ENCODE peak calls at places on chromosomes 6 and 20, in eight cellular contexts. X is HCT116, S is upper lobe of left lung, O is fibroblast of the aortic adventitia, C is glutamatergic neuron, W is nephron progenitor cell, V is uterus, D is fibroblast of mammary gland. I is an unnamed sample.

GRCh38 chr6:30735668-30736314 is 6.7 kb downstream of the FLOT1 start:
- DNase-seq in X (no peak), S (no peak), O (no peak), C (no peak), W (no peak), V (no peak), D (no peak), I (no peak)

GRCh38 chr6:118815495-118815894 is 78.5 kb upstream of the ASF1A start:
- DNase-seq in X (no peak), S (no peak), O (no peak), C (no peak), W (no peak), V (no peak), D (no peak), I (no peak)

GRCh38 chr6:122788208-122788607 is 850 bp upstream of the SMPDL3A start:
- DNase-seq in X (no peak), S (no peak), O (no peak), C (no peak), W (no peak), V (no peak), D (no peak), I (no peak)

GRCh38 chr6:456358-456857 is 64.9 kb downstream of the IRF4 start:
- DNase-seq in X (no peak), S (no peak), O (no peak), C (no peak), W (no peak), V (no peak), D (no peak), I (no peak)

GRCh38 chr20:32970973-32971300 is 33.3 kb downstream of the SUN5 start:
- DNase-seq in X (no peak), S (no peak), O (no peak), C (no peak), W (no peak), V (no peak), D (no peak), I (no peak)

GRCh38 chr6:74646461-74646860 is 559.4 kb downstream of the COL12A1 start:
- DNase-seq in X (no peak), S (no peak), O (no peak), C (no peak), W (no peak), V (no peak), D (no peak), I (no peak)

GRCh38 chr6:148435386-148435785 is 92.7 kb downstream of the SASH1 start:
- DNase-seq in X (no peak), S (peak; percentile 49), O (peak; percentile 72), C (no peak), W (no peak), V (no peak), D (peak; percentile 65), I (no peak)

GRCh38 chr6:153392156-153392555 is 261.1 kb upstream of the RGS17 start:
- DNase-seq in X (no peak), S (no peak), O (no peak), C (no peak), W (no peak), V (no peak), D (peak; percentile 3), I (no peak)

GRCh38 chr20:9928281-9928737 is 89.4 kb upstream of the PAK5 start:
- DNase-seq in X (no peak), S (no peak), O (no peak), C (no peak), W (no peak), V (no peak), D (no peak), I (no peak)

GRCh38 chr6:14079433-14079832 is 38.1 kb upstream of the CD83 start:
- DNase-seq in X (no peak), S (no peak), O (peak; percentile 36), C (no peak), W (no peak), V (no peak), D (no peak), I (no peak)

GRCh38 chr6:163120223-163120622 is 294.3 kb upstream of the QKI start:
- DNase-seq in X (no peak), S (no peak), O (no peak), C (no peak), W (no peak), V (no peak), D (no peak), I (no peak)

GRCh38 chr6:24283043-24283985 is 74.5 kb downstream of the DCDC2 start:
- DNase-seq in X (peak; percentile 65), S (peak; percentile 86), O (peak; percentile 59), C (peak; percentile 69), W (peak; percentile 68), V (peak; percentile 21), D (peak; percentile 71), I (peak; percentile 71)

GRCh38 chr20:53926428-53927028 is 143.9 kb downstream of the BCAS1 start:
- DNase-seq in X (no peak), S (peak; percentile 48), O (peak; percentile 92), C (no peak), W (no peak), V (no peak), D (peak; percentile 98), I (no peak)

GRCh38 chr6:45812937-45813336 is 202.7 kb downstream of the CLIC5 start:
- DNase-seq in X (no peak), S (no peak), O (peak; percentile 42), C (no peak), W (no peak), V (no peak), D (no peak), I (no peak)

GRCh38 chr6:47473791-47474351 is 3.7 kb upstream of the CD2AP start:
- DNase-seq in X (no peak), S (no peak), O (no peak), C (no peak), W (no peak), V (no peak), D (no peak), I (no peak)

GRCh38 chr6:167904791-167905190 is 78.1 kb downstream of the AFDN start:
- DNase-seq in X (no peak), S (no peak), O (no peak), C (no peak), W (no peak), V (no peak), D (no peak), I (no peak)

GRCh38 chr6:43856005-43856765 is 86.2 kb downstream of the VEGFA start:
- DNase-seq in X (peak; percentile 21), S (peak; percentile 80), O (no peak), C (no peak), W (peak; percentile 49), V (no peak), D (no peak), I (no peak)
- TF ChIP-seq CTCF in X (peak; percentile 56), S (peak; percentile 25), O (peak; percentile 6), C (peak; percentile 40), W (peak; percentile 56), V (peak; percentile 12), D (peak; percentile 9), I (peak; percentile 10)

GRCh38 chr20:57332105-57333089 is 2.8 kb downstream of the SPO11 start:
- DNase-seq in X (no peak), S (no peak), O (no peak), C (no peak), W (no peak), V (no peak), D (no peak), I (no peak)

GRCh38 chr20:57330998-57331397 is 1.4 kb downstream of the SPO11 start:
- DNase-seq in X (no peak), S (no peak), O (peak; percentile 8), C (no peak), W (no peak), V (no peak), D (peak; percentile 45), I (no peak)

GRCh38 chr20:57329608-57330221 is at the start of gene SPO11:
- DNase-seq in X (no peak), S (no peak), O (no peak), C (no peak), W (peak; percentile 22), V (no peak), D (no peak), I (no peak)

DNA sequence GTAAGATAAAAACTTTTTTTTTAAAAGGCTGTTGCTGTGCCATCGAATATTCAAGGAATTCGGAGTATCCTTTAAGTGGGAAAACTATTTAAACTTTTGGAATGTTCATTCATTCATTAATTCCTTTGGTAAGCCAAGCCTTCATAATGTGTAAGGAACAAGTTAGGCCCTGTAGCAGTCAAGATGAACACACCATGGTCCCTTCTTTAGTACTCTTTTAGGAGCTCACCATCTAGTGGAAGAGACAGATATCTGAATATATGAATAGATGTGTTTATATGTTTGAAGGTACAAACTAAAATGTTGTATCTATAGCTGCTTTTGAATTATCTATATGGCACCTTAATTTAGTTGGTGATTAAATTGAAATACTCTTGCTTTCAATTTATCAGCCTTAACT is 5.8 kb downstream of the SPO11 start:
- DNase-seq in X (no peak), S (no peak), O (peak; percentile 12), C (no peak), W (no peak), V (no peak), D (no peak), I (no peak)
- TF ChIP-seq CTCF in X (peak; percentile 29), S (no peak), O (no peak), C (no peak), W (no peak), V (no peak), D (no peak), I (no peak)

DNA sequence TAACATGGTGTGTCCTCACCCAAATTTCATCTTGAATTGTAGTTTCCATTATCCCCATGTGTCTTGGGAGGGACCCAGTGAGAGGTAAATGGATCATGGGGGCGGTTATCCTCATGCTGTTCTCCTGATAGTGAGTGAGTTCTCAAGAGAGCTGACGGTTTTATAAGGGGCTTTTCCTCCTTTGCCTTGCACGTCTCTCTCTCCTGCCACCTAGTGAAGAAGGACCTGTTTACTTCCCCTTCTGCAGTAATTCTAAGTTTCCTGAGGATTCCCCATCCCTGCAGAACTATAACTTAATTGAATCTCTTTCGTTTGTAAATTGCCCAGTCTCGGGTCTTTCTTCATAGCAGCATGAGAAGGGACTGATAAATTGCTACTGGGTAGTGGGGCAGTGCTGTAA is 789.3 kb downstream of the FRK start:
- DNase-seq in X (no peak), S (no peak), O (no peak), C (no peak), W (no peak), V (no peak), D (no peak), I (no peak)
- TF ChIP-seq CTCF in X (no peak), S (no peak), O (no peak), C (no peak), W (peak; percentile 18), V (no peak), D (no peak), I (no peak)

DNA sequence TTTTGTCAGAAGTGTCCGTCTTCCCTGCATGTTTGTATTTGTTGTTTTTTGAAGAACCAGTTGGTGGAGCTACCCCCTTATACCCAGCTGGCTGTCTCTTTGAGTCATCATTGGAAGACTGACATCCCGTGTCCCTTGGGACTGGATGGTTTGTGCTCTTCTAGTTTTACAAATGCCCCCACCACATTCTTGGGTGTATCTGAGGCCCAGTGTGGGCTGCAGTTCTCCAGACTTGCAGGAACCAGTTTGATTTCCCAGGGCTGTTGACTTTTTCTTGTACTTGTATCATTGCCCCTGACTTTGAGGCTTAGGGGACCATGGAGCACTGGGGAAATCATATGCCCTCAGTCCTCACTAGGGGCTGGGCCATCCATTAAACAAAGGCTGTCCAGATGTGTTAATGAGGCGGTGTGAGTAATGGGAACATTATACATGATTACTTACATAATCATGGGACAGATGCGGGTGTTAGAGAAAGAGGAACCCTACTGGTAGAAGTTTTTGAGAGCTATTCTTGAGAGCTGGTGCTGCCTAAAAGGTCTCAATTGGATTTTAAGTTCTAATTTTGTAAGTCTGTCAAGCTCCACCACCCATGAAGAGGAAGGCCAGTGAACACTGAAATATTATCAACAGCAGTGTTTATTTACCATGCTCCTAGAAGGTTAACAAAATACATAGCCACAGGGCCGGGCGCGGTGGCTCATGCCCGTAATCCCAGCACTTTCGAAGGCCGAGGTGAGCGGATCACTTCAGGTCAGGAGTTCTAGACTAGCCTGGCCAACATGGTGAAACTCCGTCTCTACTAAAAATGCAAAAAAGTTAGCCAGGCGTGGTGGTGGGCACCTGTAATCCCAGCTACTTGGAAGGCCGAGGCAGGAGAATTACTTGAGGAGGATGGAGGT is 8.5 kb downstream of the JARID2 start:
- DNase-seq in X (no peak), S (no peak), O (no peak), C (no peak), W (no peak), V (no peak), D (peak; percentile 69), I (no peak)
- TF ChIP-seq CTCF in X (peak; percentile 11), S (no peak), O (no peak), C (no peak), W (no peak), V (no peak), D (peak; percentile 15), I (no peak)

I was measured in mesothelial cell of epicardium.